ENCODE peak calls at places on chromosomes 3 and 15, in seven cellular contexts. Z is lung; J is Right ventricle myocardium inferior; V is A549; U is naive thymus-derived CD4-positive, alpha-beta T cell; G is upper lobe of left lung; H is heart right ventricle. Y is an unnamed sample.

GRCh38 chr3:14803981-14804834 is 14.6 kb upstream of the FGD5 start:
- ATAC-seq in Z (no peak), J (peak), V (peak), U (no peak), G (peak), H (peak), Y (peak)

GRCh38 chr15:40440300-40441011 is at the start of gene BAHD1:
- ATAC-seq in Z (peak), J (peak), V (peak), U (peak), G (peak), H (peak), Y (peak)

GRCh38 chr15:52220896-52221660 is 29.9 kb upstream of the GNB5 start:
- ATAC-seq in Z (no peak), J (no peak), V (no peak), U (peak), G (no peak), H (no peak), Y (no peak)

GRCh38 chr15:49991587-49991986 is 127.4 kb downstream of the ATP8B4 start:
- ATAC-seq in Z (no peak), J (no peak), V (no peak), U (no peak), G (no peak), H (no peak), Y (no peak)

GRCh38 chr15:31129769-31130303 is 28.3 kb upstream of the TRPM1 start:
- ATAC-seq in Z (peak), J (no peak), V (peak), U (no peak), G (no peak), H (no peak), Y (no peak)

GRCh38 chr15:70095387-70096214 is 2.1 kb downstream of the TLE3 start:
- ATAC-seq in Z (no peak), J (no peak), V (no peak), U (no peak), G (no peak), H (no peak), Y (no peak)

GRCh38 chr15:92277776-92278175 is 115.9 kb upstream of the ST8SIA2 start:
- ATAC-seq in Z (no peak), J (peak), V (peak), U (no peak), G (peak), H (no peak), Y (no peak)

GRCh38 chr15:44298878-44299277 is 10.4 kb downstream of the GOLM2 start:
- ATAC-seq in Z (no peak), J (no peak), V (peak), U (no peak), G (no peak), H (no peak), Y (no peak)

GRCh38 chr15:97904196-97904572 is 56.3 kb upstream of the ARRDC4 start:
- ATAC-seq in Z (peak), J (peak), V (peak), U (peak), G (peak), H (peak), Y (peak)

GRCh38 chr15:79172032-79172481 is 81.5 kb upstream of the RASGRF1 start:
- ATAC-seq in Z (no peak), J (no peak), V (peak), U (no peak), G (no peak), H (no peak), Y (no peak)

GRCh38 chr3:24645047-24645446 is 150.4 kb upstream of the THRB start:
- ATAC-seq in Z (no peak), J (no peak), V (no peak), U (no peak), G (no peak), H (no peak), Y (no peak)

GRCh38 chr3:193841581-193841980 is 248.6 kb downstream of the OPA1 start:
- ATAC-seq in Z (no peak), J (peak), V (no peak), U (no peak), G (no peak), H (peak), Y (no peak)

GRCh38 chr3:72298201-72299155 is 513.5 kb upstream of the PROK2 start:
- ATAC-seq in Z (no peak), J (peak), V (no peak), U (no peak), G (no peak), H (no peak), Y (peak)

GRCh38 chr15:77612958-77613601 is 19.6 kb downstream of the LINGO1 start:
- ATAC-seq in Z (no peak), J (no peak), V (no peak), U (no peak), G (no peak), H (no peak), Y (no peak)

GRCh38 chr3:160784853-160785252 is 28.8 kb downstream of the PPM1L start:
- ATAC-seq in Z (peak), J (peak), V (no peak), U (no peak), G (peak), H (no peak), Y (no peak)

GRCh38 chr15:90962021-90962420 is 7.3 kb downstream of the RCCD1 start:
- ATAC-seq in Z (no peak), J (no peak), V (no peak), U (no peak), G (no peak), H (no peak), Y (no peak)

GRCh38 chr15:31091531-31091930 is 10.0 kb downstream of the TRPM1 start:
- ATAC-seq in Z (no peak), J (no peak), V (peak), U (no peak), G (no peak), H (no peak), Y (no peak)

GRCh38 chr15:40953713-40954074 is 423 bp downstream of the CHAC1 start:
- ATAC-seq in Z (no peak), J (no peak), V (peak), U (no peak), G (peak), H (no peak), Y (no peak)

GRCh38 chr3:98551754-98552153 is 20.0 kb downstream of the GPR15 start:
- ATAC-seq in Z (no peak), J (no peak), V (no peak), U (no peak), G (no peak), H (no peak), Y (no peak)

GRCh38 chr15:86855307-86855706 is 775.6 kb downstream of the AGBL1 start:
- ATAC-seq in Z (no peak), J (peak), V (no peak), U (no peak), G (no peak), H (no peak), Y (no peak)

GRCh38 chr15:57751177-57751800 is 44.8 kb downstream of the POLR2M start:
- ATAC-seq in Z (no peak), J (peak), V (peak), U (no peak), G (no peak), H (peak), Y (no peak)

GRCh38 chr15:91022832-91023129 is 387 bp upstream of the VPS33B start:
- ATAC-seq in Z (no peak), J (no peak), V (no peak), U (no peak), G (no peak), H (no peak), Y (no peak)

GRCh38 chr15:68679961-68680371 is 101.2 kb downstream of the CORO2B start:
- ATAC-seq in Z (no peak), J (no peak), V (no peak), U (no peak), G (no peak), H (no peak), Y (no peak)

GRCh38 chr3:125077864-125078263 is 22.1 kb upstream of the HEG1 start:
- ATAC-seq in Z (no peak), J (no peak), V (no peak), U (no peak), G (no peak), H (no peak), Y (no peak)

GRCh38 chr3:102085431-102086226 is 236.3 kb downstream of the NFKBIZ start:
- ATAC-seq in Z (no peak), J (no peak), V (no peak), U (no peak), G (no peak), H (no peak), Y (no peak)

GRCh38 chr15:63112871-63113270 is 8.8 kb upstream of the LACTB start:
- ATAC-seq in Z (no peak), J (no peak), V (no peak), U (no peak), G (no peak), H (no peak), Y (no peak)

GRCh38 chr3:149529099-149529498 is 54.6 kb downstream of the TM4SF4 start:
- ATAC-seq in Z (no peak), J (no peak), V (no peak), U (no peak), G (no peak), H (no peak), Y (no peak)

GRCh38 chr3:134001251-134001650 is 28.5 kb downstream of the SLCO2A1 start:
- ATAC-seq in Z (no peak), J (no peak), V (no peak), U (no peak), G (no peak), H (no peak), Y (no peak)